ENCODE peak calls at places on chromosomes 3 and 15, in six cellular contexts. S is CD4-positive, alpha-beta T cell; T is CD4-positive, CD25-positive, alpha-beta regulatory T cell; R is AG04450; E is tibial artery; A is mammary epithelial cell. P is an unnamed sample.

GRCh38 chr3:105232536-105232935 is 134.2 kb upstream of the ALCAM start:
- DNase-seq in E (no peak), S (no peak), T (no peak), A (no peak), R (no peak), P (no peak)

GRCh38 chr15:70433583-70434288 is 329.6 kb downstream of the UACA start:
- DNase-seq in A (no peak), E (peak), T (no peak), S (no peak), R (no peak), P (no peak)

GRCh38 chr3:149494022-149494758 is 19.7 kb downstream of the TM4SF4 start:
- DNase-seq in R (no peak), E (peak), S (no peak), T (peak), A (peak), P (peak)

GRCh38 chr15:68487087-68487843 is 55.3 kb upstream of the ITGA11 start:
- DNase-seq in T (no peak), S (no peak), R (no peak), A (peak), E (no peak), P (peak)

GRCh38 chr15:76935620-76936019 is 4.1 kb downstream of the RCN2 start:
- DNase-seq in T (no peak), E (no peak), A (no peak), R (no peak), S (no peak), P (no peak)

GRCh38 chr3:152037953-152038352 is 164.5 kb downstream of the SUCNR1 start:
- DNase-seq in R (no peak), S (no peak), A (no peak), E (no peak), T (no peak), P (no peak)

GRCh38 chr3:120094776-120095225 is 554 bp upstream of the GSK3B start:
- DNase-seq in A (peak), R (peak), T (peak), S (no peak), E (peak), P (peak)

GRCh38 chr3:195254454-195255175 is 16.3 kb downstream of the XXYLT1 start:
- DNase-seq in A (no peak), S (no peak), E (peak), R (no peak), T (no peak), P (no peak)

GRCh38 chr3:29083081-29083480 is 197.8 kb upstream of the RBMS3 start:
- DNase-seq in S (no peak), A (no peak), R (no peak), E (no peak), T (no peak), P (peak)

GRCh38 chr3:11118181-11118682 is 36.1 kb upstream of the HRH1 start:
- DNase-seq in A (peak), E (no peak), R (no peak), T (no peak), S (no peak), P (peak)

GRCh38 chr3:134937256-134938023 is 142.4 kb downstream of the EPHB1 start:
- DNase-seq in A (no peak), T (no peak), E (no peak), R (no peak), S (no peak), P (no peak)

GRCh38 chr3:129228891-129229585 is 20.4 kb upstream of the COPG1 start:
- DNase-seq in S (no peak), T (no peak), E (no peak), A (peak), R (peak), P (peak)

GRCh38 chr3:195907730-195908438 is 467 bp downstream of the TNK2 start:
- DNase-seq in T (peak), A (peak), S (peak), R (no peak), E (peak), P (peak)

GRCh38 chr3:54870423-54870822 is 57.4 kb downstream of the LRTM1 start:
- DNase-seq in R (peak), A (peak), S (no peak), E (no peak), T (no peak), P (peak)

GRCh38 chr3:122307987-122308386 is 17.1 kb upstream of the CSTA start:
- DNase-seq in E (no peak), A (no peak), S (no peak), T (no peak), R (no peak), P (no peak)

GRCh38 chr3:160747437-160747836 is 8.6 kb upstream of the PPM1L start:
- DNase-seq in R (no peak), E (no peak), T (no peak), S (no peak), A (no peak), P (no peak)

GRCh38 chr3:5162102-5162501 is 25.4 kb upstream of the EDEM1 start:
- DNase-seq in E (no peak), A (peak), T (no peak), R (peak), S (no peak), P (peak)

GRCh38 chr3:129950318-129951046 is 24.0 kb upstream of the TRH start:
- DNase-seq in R (no peak), T (no peak), E (no peak), A (no peak), S (no peak), P (no peak)

GRCh38 chr3:186383026-186383993 is 21.3 kb upstream of the DGKG start:
- DNase-seq in R (no peak), E (no peak), A (no peak), T (no peak), S (no peak), P (no peak)
- H3K27ac ChIP-seq in R (no peak), E (peak), A (no peak), T (no peak), S (no peak), P (no peak)

GRCh38 chr15:98874773-98875172 is 132.8 kb downstream of the PGPEP1L start:
- DNase-seq in E (no peak), T (no peak), A (peak), R (no peak), S (no peak), P (no peak)
- H3K27ac ChIP-seq in E (peak), T (no peak), A (peak), R (peak), S (no peak), P (peak)

DNA sequence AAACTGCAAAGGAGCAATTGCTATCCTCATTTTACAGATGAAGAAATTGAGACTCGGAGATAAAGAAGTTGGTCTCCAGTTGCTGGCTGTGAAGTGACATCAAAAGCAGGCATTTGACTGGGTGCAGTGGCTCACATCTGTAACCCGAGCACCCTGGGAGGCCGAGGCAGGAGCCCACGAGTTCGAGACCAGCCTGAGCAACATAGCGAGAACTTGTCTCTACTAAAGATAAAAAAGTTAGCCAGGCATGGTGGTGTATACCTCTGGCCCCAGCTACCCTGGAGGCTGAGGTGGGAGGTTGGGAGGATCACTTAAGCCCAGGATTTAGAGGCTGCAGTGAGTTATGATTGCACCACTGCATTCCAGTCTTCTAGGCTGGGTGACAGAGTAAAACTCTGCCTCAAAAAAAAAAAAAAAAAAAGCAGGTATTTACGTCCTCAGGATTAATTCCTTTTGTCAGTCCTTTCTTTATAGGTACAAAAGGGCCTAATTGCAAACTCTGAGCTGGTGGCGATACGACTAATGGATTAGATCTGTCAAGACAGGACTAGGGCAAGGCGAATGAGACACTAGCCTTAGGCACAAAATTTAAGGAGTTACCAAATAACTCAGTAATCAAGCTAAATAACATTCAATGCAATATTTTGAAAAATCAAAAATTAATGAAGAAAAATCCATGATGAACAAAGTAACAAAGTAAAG is 5.9 kb upstream of the DNASE1L3 start:
- DNase-seq in S (no peak), T (no peak), E (no peak), R (no peak), A (peak), P (no peak)
- H3K27ac ChIP-seq in S (no peak), T (no peak), E (peak), R (no peak), A (peak), P (no peak)

GRCh38 chr3:37819591-37819990 is 42.1 kb upstream of the CTDSPL start:
- DNase-seq in R (no peak), E (no peak), A (peak), S (no peak), T (no peak), P (no peak)
- H3K27ac ChIP-seq in R (no peak), E (no peak), A (no peak), S (no peak), T (no peak), P (no peak)

GRCh38 chr3:189952272-189952671 is 168.4 kb downstream of the P3H2 start:
- DNase-seq in T (no peak), A (no peak), R (no peak), S (no peak), E (no peak), P (no peak)

GRCh38 chr3:189950258-189950657 is 170.4 kb downstream of the P3H2 start:
- DNase-seq in S (no peak), E (no peak), A (peak), T (no peak), R (no peak), P (no peak)

GRCh38 chr3:189953551-189953950 is 167.1 kb downstream of the P3H2 start:
- DNase-seq in E (no peak), A (peak), S (no peak), T (no peak), R (no peak), P (no peak)

GRCh38 chr3:189949580-189949979 is 171.1 kb downstream of the P3H2 start:
- DNase-seq in R (no peak), E (no peak), T (no peak), S (no peak), A (no peak), P (no peak)

DNA sequence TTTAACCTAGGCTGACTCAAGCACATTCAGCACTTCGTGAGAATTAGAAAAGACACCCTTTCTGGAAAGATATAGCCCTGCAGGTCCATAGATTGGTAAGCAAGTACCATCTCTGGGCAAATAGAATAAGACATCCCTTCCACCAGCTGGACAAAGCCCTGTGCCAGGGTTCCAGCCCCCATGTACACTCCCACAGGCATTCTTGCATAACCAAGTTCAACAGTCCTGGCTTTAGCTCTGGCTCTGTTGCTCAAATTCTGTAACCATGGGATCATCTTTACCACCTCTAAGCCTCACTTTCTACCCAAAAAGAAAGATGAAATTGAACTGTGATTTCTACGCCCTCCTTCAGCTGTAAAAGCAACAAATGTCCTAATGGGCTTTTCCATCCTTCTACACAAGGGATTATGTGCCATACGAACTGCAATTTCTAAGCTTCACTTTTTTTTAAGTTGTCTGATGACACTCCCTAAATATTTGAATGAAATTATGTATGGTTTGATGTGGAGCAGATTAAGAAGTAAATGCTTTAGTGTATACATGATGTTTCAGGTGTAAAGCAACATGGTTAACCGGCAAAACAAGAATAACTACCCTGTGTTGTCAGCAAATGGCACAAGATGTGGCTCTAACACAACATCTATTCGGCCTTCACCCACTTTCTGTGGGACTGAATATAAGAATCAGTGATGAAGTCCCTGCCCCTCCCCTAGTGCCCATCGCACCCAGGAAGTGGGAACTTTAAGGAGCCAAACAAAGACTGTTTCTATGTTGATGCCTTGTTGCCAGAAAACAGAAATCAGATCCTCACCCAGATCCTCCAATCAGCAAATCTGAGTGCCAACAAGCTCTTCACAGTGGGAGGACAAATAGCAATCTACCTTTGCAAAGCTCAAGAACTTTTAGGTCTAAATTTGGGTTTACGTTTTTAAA is 165.7 kb downstream of the P3H2 start:
- DNase-seq in E (no peak), A (no peak), R (no peak), T (no peak), S (no peak), P (no peak)
- H3K27ac ChIP-seq in E (no peak), A (no peak), R (no peak), T (no peak), S (no peak), P (no peak)

P was measured in osteoblast.